ENCODE peak calls at places on chromosomes 16 and 17, in ten cellular contexts. A, M, U, R, P, G, K, W, L and V are unnamed samples.

GRCh38 chr17:63395075-63395815 is 50.9 kb downstream of the CYB561 start:
- DNase-seq in A (no peak), M (no peak), U (no peak), R (no peak), P (no peak), G (peak), K (no peak), W (no peak), L (no peak), V (peak)

GRCh38 chr16:22815863-22816262 is 1.9 kb downstream of the HS3ST2 start:
- DNase-seq in A (no peak), M (no peak), U (no peak), R (no peak), P (no peak), G (no peak), K (no peak), W (no peak), L (no peak), V (no peak)

GRCh38 chr17:11238710-11239109 is 2.3 kb upstream of the SHISA6 start:
- DNase-seq in A (no peak), M (no peak), U (no peak), R (no peak), P (no peak), G (no peak), K (no peak), W (no peak), L (no peak), V (no peak)

GRCh38 chr17:73824321-73824720 is 180.1 kb upstream of the SDK2 start:
- DNase-seq in A (no peak), M (no peak), U (peak), R (no peak), P (no peak), G (no peak), K (no peak), W (no peak), L (no peak), V (no peak)

GRCh38 chr17:68468334-68468733 is 11.0 kb upstream of the WIPI1 start:
- DNase-seq in A (no peak), M (no peak), U (no peak), R (no peak), P (no peak), G (peak), K (no peak), W (no peak), L (no peak), V (peak)

GRCh38 chr16:20899503-20900298 is 457 bp downstream of the DCUN1D3 start:
- DNase-seq in A (peak), M (no peak), U (peak), R (peak), P (no peak), G (peak), K (peak), W (no peak), L (no peak), V (no peak)

GRCh38 chr17:63549289-63549945 is 860 bp upstream of the DCAF7 start:
- DNase-seq in A (peak), M (no peak), U (no peak), R (no peak), P (no peak), G (no peak), K (peak), W (no peak), L (no peak), V (no peak)

GRCh38 chr17:40779181-40779909 is 3.0 kb downstream of the KRT27 start:
- DNase-seq in A (peak), M (no peak), U (no peak), R (peak), P (no peak), G (no peak), K (no peak), W (no peak), L (no peak), V (no peak)

GRCh38 chr17:50204431-50204830 is 3.0 kb upstream of the COL1A1 start:
- DNase-seq in A (no peak), M (no peak), U (no peak), R (no peak), P (no peak), G (no peak), K (no peak), W (no peak), L (no peak), V (no peak)

GRCh38 chr17:15108992-15109391 is 156.1 kb downstream of the PMP22 start:
- DNase-seq in A (no peak), M (no peak), U (no peak), R (no peak), P (no peak), G (no peak), K (no peak), W (no peak), L (no peak), V (no peak)

GRCh38 chr17:15220785-15221184 is 44.3 kb downstream of the PMP22 start:
- DNase-seq in A (no peak), M (no peak), U (no peak), R (no peak), P (no peak), G (no peak), K (no peak), W (no peak), L (no peak), V (no peak)

GRCh38 chr16:2260250-2260649 is 7.7 kb downstream of the RNPS1 start:
- DNase-seq in A (no peak), M (no peak), U (no peak), R (no peak), P (no peak), G (no peak), K (no peak), W (no peak), L (no peak), V (no peak)

GRCh38 chr16:35391328-35391727 is 1931.9 kb downstream of the TP53TG3F start:
- DNase-seq in A (peak), M (no peak), U (peak), R (peak), P (peak), G (peak), K (no peak), W (peak), L (peak), V (peak)

GRCh38 chr16:57178793-57179212 is 7.0 kb downstream of the PSME3IP1 start:
- DNase-seq in A (no peak), M (no peak), U (no peak), R (no peak), P (no peak), G (peak), K (no peak), W (no peak), L (no peak), V (peak)

GRCh38 chr17:83073389-83074063 is 5.9 kb upstream of the METRNL start:
- DNase-seq in A (peak), M (no peak), U (no peak), R (no peak), P (no peak), G (no peak), K (no peak), W (no peak), L (no peak), V (no peak)

GRCh38 chr16:71547168-71547567 is 20.9 kb downstream of the CHST4 start:
- DNase-seq in A (no peak), M (no peak), U (no peak), R (no peak), P (no peak), G (no peak), K (no peak), W (no peak), L (no peak), V (no peak)

GRCh38 chr17:32136856-32137255 is 5.4 kb upstream of the RHOT1 start:
- DNase-seq in A (peak), M (no peak), U (no peak), R (no peak), P (peak), G (no peak), K (no peak), W (no peak), L (no peak), V (no peak)

GRCh38 chr17:43373343-43373742 is 25.4 kb upstream of the ARL4D start:
- DNase-seq in A (no peak), M (no peak), U (no peak), R (no peak), P (no peak), G (no peak), K (no peak), W (no peak), L (no peak), V (no peak)

GRCh38 chr17:65115721-65116312 is 21.4 kb upstream of the RGS9 start:
- DNase-seq in A (no peak), M (no peak), U (no peak), R (no peak), P (no peak), G (no peak), K (no peak), W (no peak), L (no peak), V (no peak)

GRCh38 chr17:47804461-47804860 is 17.1 kb downstream of the OSBPL7 start:
- DNase-seq in A (no peak), M (no peak), U (peak), R (no peak), P (no peak), G (no peak), K (no peak), W (no peak), L (no peak), V (no peak)

GRCh38 chr16:1037023-1037933 is 35.3 kb upstream of the SSTR5 start:
- DNase-seq in A (no peak), M (no peak), U (no peak), R (no peak), P (no peak), G (no peak), K (no peak), W (no peak), L (no peak), V (no peak)

GRCh38 chr17:14918540-14918939 is 346.6 kb downstream of the PMP22 start:
- DNase-seq in A (no peak), M (no peak), U (no peak), R (no peak), P (no peak), G (peak), K (no peak), W (no peak), L (no peak), V (peak)

GRCh38 chr17:63181856-63182255 is 215.8 kb downstream of the TANC2 start:
- DNase-seq in A (no peak), M (no peak), U (no peak), R (no peak), P (no peak), G (no peak), K (no peak), W (no peak), L (no peak), V (no peak)

GRCh38 chr16:72768611-72769010 is 279.3 kb downstream of the ZFHX3 start:
- DNase-seq in A (no peak), M (no peak), U (no peak), R (no peak), P (no peak), G (no peak), K (no peak), W (no peak), L (no peak), V (no peak)

GRCh38 chr17:45131616-45132301 is 556 bp downstream of the PLCD3 start:
- DNase-seq in A (peak), M (no peak), U (peak), R (peak), P (peak), G (no peak), K (peak), W (peak), L (no peak), V (no peak)

GRCh38 chr16:2205967-2206313 is 686 bp downstream of the MLST8 start:
- DNase-seq in A (no peak), M (no peak), U (peak), R (no peak), P (no peak), G (no peak), K (peak), W (peak), L (no peak), V (no peak)

GRCh38 chr17:49365667-49366066 is 3.6 kb upstream of the ZNF652 start:
- DNase-seq in A (peak), M (no peak), U (peak), R (peak), P (peak), G (peak), K (no peak), W (no peak), L (peak), V (peak)

GRCh38 chr16:84700518-84701277 is 898 bp downstream of the USP10 start:
- DNase-seq in A (peak), M (no peak), U (peak), R (peak), P (peak), G (no peak), K (no peak), W (no peak), L (peak), V (no peak)

GRCh38 chr17:64626827-64627226 is 35.3 kb downstream of the SMURF2 start:
- DNase-seq in A (no peak), M (no peak), U (no peak), R (no peak), P (no peak), G (no peak), K (no peak), W (no peak), L (no peak), V (no peak)

GRCh38 chr17:48555183-48555615 is 10.3 kb upstream of the HOXB2 start:
- DNase-seq in A (peak), M (no peak), U (no peak), R (peak), P (peak), G (peak), K (no peak), W (no peak), L (no peak), V (no peak)

GRCh38 chr17:29933379-29933778 is 3.4 kb upstream of the SSH2 start:
- DNase-seq in A (peak), M (no peak), U (no peak), R (peak), P (no peak), G (peak), K (no peak), W (no peak), L (no peak), V (peak)

GRCh38 chr17:68033636-68034451 is 1.7 kb upstream of the KPNA2 start:
- DNase-seq in A (peak), M (no peak), U (peak), R (peak), P (no peak), G (peak), K (peak), W (no peak), L (no peak), V (peak)

GRCh38 chr16:616771-617586 is 13.8 kb upstream of the WFIKKN1 start:
- DNase-seq in A (no peak), M (no peak), U (no peak), R (no peak), P (no peak), G (no peak), K (no peak), W (no peak), L (no peak), V (no peak)

GRCh38 chr16:22138482-22138881 is 23.8 kb upstream of the SDR42E2 start:
- DNase-seq in A (no peak), M (no peak), U (no peak), R (no peak), P (no peak), G (no peak), K (no peak), W (no peak), L (no peak), V (no peak)

GRCh38 chr16:66274335-66275110 is 92.0 kb upstream of the CDH5 start:
- DNase-seq in A (peak), M (no peak), U (peak), R (peak), P (peak), G (peak), K (no peak), W (no peak), L (no peak), V (peak)

GRCh38 chr17:75430159-75430748 is 24.8 kb upstream of the GRB2 start:
- DNase-seq in A (no peak), M (no peak), U (no peak), R (no peak), P (no peak), G (peak), K (no peak), W (peak), L (no peak), V (peak)

DNA sequence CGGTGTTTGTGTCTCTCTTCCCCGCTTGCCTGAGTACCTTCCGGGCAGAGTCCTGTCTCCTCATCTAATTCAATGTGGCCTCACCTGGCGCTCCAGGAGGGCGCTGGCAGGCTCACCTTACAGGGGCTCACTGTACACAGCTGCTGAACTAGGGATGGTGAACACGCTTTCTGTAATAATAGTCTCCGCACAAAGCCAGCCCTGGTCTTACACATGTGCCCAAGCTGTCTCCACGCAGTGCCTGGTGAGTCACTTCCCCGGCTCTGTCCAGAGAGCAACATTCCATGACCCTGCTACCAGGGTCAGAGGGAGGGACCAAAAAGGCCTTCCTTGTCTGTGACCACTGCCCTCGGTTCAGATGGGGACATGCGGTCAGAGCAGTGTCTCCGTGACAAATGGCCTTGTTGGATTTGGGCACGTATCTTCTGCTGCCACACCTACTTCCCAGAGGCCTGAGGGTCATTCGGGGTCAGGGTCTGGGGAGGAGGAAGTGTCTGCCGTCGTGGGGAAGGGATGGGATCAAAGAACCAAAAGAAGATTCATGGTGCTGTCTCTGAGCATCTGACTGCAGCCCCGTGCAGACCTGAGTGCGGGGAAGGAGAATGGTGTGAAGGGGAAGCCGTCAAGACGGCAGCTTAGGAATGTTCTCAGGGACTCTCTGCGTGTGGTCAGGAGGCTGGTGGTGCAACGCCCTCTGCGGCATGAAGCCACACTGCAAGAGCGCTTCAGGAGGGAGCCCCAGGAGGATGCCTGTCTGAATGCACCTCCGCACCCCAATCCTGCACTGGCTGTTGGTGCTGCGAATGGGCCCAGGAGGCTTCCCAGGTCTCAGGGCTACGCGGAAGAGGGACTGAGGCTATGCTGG is 68.8 kb downstream of the IL21R start:
- DNase-seq in A (peak), M (no peak), U (no peak), R (no peak), P (no peak), G (peak), K (no peak), W (peak), L (no peak), V (peak)
- TF ChIP-seq CTCF in A (no peak), M (no peak), U (no peak), R (no peak), P (no peak), G (peak), K (no peak), W (no peak), L (no peak), V (no peak)

DNA sequence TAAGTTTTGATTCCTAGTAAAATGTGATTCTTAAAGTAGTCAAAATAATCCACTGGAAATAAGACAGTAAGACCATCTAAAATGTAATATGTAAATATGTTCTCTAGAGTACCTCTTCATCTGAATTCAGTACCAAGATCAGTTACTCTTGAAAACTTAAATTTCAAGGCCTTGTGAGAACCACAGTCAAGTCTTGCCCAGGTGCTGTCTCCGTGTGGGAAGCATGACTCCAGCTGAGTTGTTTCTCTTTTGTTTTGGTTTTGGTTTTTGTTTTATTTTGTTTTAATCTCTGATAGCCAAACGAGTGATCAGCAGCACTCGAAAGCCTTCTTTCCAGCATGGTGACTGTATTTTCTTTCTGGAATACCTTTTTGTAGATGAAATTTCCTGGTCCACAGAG is 907.0 kb downstream of the KCNJ18 start:
- DNase-seq in A (no peak), M (no peak), U (no peak), R (no peak), P (no peak), G (no peak), K (no peak), W (no peak), L (no peak), V (no peak)
- TF ChIP-seq CTCF in A (no peak), M (no peak), U (no peak), R (no peak), P (no peak), G (no peak), K (no peak), W (no peak), L (no peak), V (no peak)

GRCh38 chr16:53821957-53822625 is 118.1 kb downstream of the FTO start:
- DNase-seq in A (no peak), M (no peak), U (no peak), R (no peak), P (no peak), G (peak), K (no peak), W (no peak), L (no peak), V (peak)
- TF ChIP-seq CTCF in A (no peak), M (no peak), U (peak), R (no peak), P (no peak), G (peak), K (peak), W (no peak), L (no peak), V (peak)

DNA sequence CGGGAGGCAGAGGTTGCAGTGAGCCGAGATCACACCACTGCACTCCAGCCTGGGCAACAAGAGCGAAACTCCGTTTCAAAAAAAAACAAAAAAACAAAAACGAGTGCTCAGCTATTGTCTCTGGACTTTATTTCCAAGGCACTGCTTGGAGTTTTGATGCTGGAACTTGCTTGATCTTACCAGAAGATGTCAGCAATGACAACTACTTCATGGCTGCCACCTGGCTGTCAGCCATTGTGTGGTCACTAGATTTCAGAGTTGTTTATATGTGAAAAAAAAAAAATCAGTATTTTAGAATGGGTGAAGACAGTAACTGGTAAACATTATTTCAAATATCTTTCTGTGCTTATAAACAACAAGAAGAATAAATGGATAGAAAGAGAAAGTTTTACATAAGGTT is 26.3 kb upstream of the OR4D1 start:
- DNase-seq in A (peak), M (no peak), U (peak), R (peak), P (peak), G (peak), K (no peak), W (no peak), L (no peak), V (peak)
- TF ChIP-seq CTCF in A (peak), M (no peak), U (peak), R (peak), P (peak), G (peak), K (peak), W (no peak), L (peak), V (peak)

GRCh38 chr16:30084816-30085159 is 6.9 kb downstream of the TBX6 start:
- DNase-seq in A (no peak), M (no peak), U (no peak), R (no peak), P (no peak), G (no peak), K (no peak), W (no peak), L (no peak), V (no peak)

GRCh38 chr16:30084096-30084815 is 7.5 kb downstream of the TBX6 start:
- DNase-seq in A (no peak), M (no peak), U (no peak), R (no peak), P (no peak), G (no peak), K (no peak), W (no peak), L (no peak), V (no peak)

GRCh38 chr16:30085247-30085646 is 6.5 kb downstream of the TBX6 start:
- DNase-seq in A (no peak), M (no peak), U (peak), R (no peak), P (no peak), G (no peak), K (no peak), W (no peak), L (no peak), V (no peak)

GRCh38 chr16:30083216-30084055 is 7.6 kb downstream of the PPP4C start:
- DNase-seq in A (no peak), M (no peak), U (no peak), R (no peak), P (no peak), G (no peak), K (no peak), W (no peak), L (no peak), V (no peak)

DNA sequence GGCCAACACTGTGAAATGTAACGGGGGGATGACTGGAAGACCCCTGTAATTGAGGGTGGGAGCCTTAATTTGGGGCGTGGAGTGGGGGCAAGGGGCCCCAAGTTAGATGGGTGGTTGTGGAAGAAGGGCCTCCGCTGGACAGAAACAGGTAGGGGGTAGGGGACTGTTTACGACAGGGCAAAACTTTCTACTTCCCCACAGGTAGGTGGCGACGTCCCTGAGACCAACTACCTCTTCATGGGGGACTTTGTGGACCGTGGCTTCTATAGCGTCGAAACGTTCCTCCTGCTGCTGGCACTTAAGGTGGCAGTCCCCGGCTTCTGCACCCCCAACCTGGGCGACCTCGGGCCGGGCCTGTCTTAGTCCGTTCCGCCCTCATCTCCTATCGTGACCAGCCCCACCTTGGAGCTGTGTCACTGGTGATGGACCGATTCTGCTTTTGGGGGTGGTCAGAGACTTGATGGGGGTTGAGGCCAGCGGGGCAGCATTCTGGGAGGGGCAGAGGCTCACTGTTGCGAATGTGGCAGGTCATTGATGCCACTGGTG is 6.8 kb downstream of the PPP4C start:
- DNase-seq in A (no peak), M (no peak), U (no peak), R (no peak), P (no peak), G (no peak), K (no peak), W (no peak), L (no peak), V (no peak)
- TF ChIP-seq CTCF in A (peak), M (no peak), U (peak), R (peak), P (no peak), G (peak), K (peak), W (no peak), L (no peak), V (peak)